ENCODE peak calls at places on chromosome 17, in six cellular contexts. H is activated T-cell treated with anti-CD3 and anti-CD28 coated beads for 24 hours; N is HuH-7.5; I is Peyer's patch; V is EL; Z is activated naive CD4-positive, alpha-beta T cell. G is an unnamed sample.

GRCh38 chr17:36721560-36722120 is 120.3 kb downstream of the MRM1 start:
- DNase-seq in H (no peak), N (no peak), I (no peak), V (no peak), Z (no peak), G (no peak)

GRCh38 chr17:40474419-40475002 is 26.9 kb downstream of the TNS4 start:
- DNase-seq in H (no peak), N (no peak), I (no peak), V (no peak), Z (no peak), G (peak)

GRCh38 chr17:65287040-65287439 is 149.9 kb downstream of the RGS9 start:
- DNase-seq in H (no peak), N (no peak), I (no peak), V (peak), Z (no peak), G (no peak)

GRCh38 chr17:83111516-83112282 is 32.3 kb downstream of the METRNL start:
- DNase-seq in H (no peak), N (no peak), I (no peak), V (no peak), Z (no peak), G (no peak)

GRCh38 chr17:82457071-82457789 is 1.3 kb upstream of the NARF start:
- DNase-seq in H (no peak), N (no peak), I (no peak), V (no peak), Z (no peak), G (no peak)

GRCh38 chr17:869567-870530 is 87.7 kb downstream of the MRM3 start:
- DNase-seq in H (no peak), N (no peak), I (no peak), V (peak), Z (no peak), G (no peak)

GRCh38 chr17:6924121-6924676 is 71.7 kb upstream of the ALOX12 start:
- DNase-seq in H (no peak), N (no peak), I (no peak), V (no peak), Z (no peak), G (no peak)

GRCh38 chr17:45666046-45666600 is 118.0 kb upstream of the CRHR1 start:
- DNase-seq in H (no peak), N (no peak), I (no peak), V (no peak), Z (no peak), G (no peak)

GRCh38 chr17:45751466-45751865 is 32.7 kb upstream of the CRHR1 start:
- DNase-seq in H (no peak), N (no peak), I (no peak), V (no peak), Z (no peak), G (no peak)